ENCODE peak calls at places on chromosomes 2 and 18, in four cellular contexts. One of them, this sample, is unnamed.

GRCh38 chr18:79897940-79898625 is 53.4 kb downstream of the SLC66A2 start:
- DNase-seq in GM12878: no peak
- DNase-seq in K562: no peak
- DNase-seq in HepG2: no peak
- DNase-seq in this sample: no peak

GRCh38 chr2:18178736-18179349 is 300.4 kb downstream of the KCNS3 start:
- DNase-seq in GM12878: peak; percentile 13
- DNase-seq in K562: peak; percentile 56
- DNase-seq in HepG2: peak; percentile 28
- DNase-seq in this sample: peak; percentile 49

GRCh38 chr2:177767768-177768167 is 304.8 kb downstream of the PDE11A start:
- DNase-seq in HepG2: no peak
- DNase-seq in GM12878: no peak
- DNase-seq in K562: no peak
- DNase-seq in this sample: no peak

GRCh38 chr2:28366496-28367282 is 26.0 kb upstream of the FOSL2 start:
- DNase-seq in HepG2: no peak
- DNase-seq in K562: peak; percentile 91
- DNase-seq in GM12878: no peak
- DNase-seq in this sample: no peak

GRCh38 chr2:191045141-191045540 is 31.2 kb upstream of the STAT1 start:
- DNase-seq in GM12878: no peak
- DNase-seq in HepG2: no peak
- DNase-seq in K562: no peak
- DNase-seq in this sample: no peak

GRCh38 chr2:125444106-125444505 is 1211.9 kb upstream of the GYPC start:
- DNase-seq in HepG2: no peak
- DNase-seq in GM12878: no peak
- DNase-seq in K562: no peak
- DNase-seq in this sample: no peak

GRCh38 chr2:33529771-33530481 is 53.5 kb downstream of the RASGRP3 start:
- DNase-seq in HepG2: no peak
- DNase-seq in GM12878: peak; percentile 28
- DNase-seq in K562: peak; percentile 9
- DNase-seq in this sample: no peak

GRCh38 chr18:46289931-46290330 is 185.7 kb downstream of the HAUS1 start:
- DNase-seq in GM12878: no peak
- DNase-seq in HepG2: no peak
- DNase-seq in K562: no peak
- DNase-seq in this sample: no peak

GRCh38 chr2:230254152-230254881 is 28.8 kb downstream of the SP140 start:
- DNase-seq in K562: no peak
- DNase-seq in GM12878: no peak
- DNase-seq in HepG2: no peak
- DNase-seq in this sample: no peak

GRCh38 chr18:66872277-66872676 is 268.4 kb upstream of the CDH19 start:
- DNase-seq in K562: no peak
- DNase-seq in HepG2: no peak
- DNase-seq in GM12878: no peak
- DNase-seq in this sample: no peak

GRCh38 chr2:179686718-179687342 is 174.6 kb downstream of the ZNF385B start:
- DNase-seq in K562: no peak
- DNase-seq in GM12878: no peak
- DNase-seq in HepG2: no peak
- DNase-seq in this sample: no peak

GRCh38 chr2:88321614-88322248 is 130.8 kb downstream of the FOXI3 start:
- DNase-seq in HepG2: peak; percentile 65
- DNase-seq in GM12878: no peak
- DNase-seq in K562: no peak
- DNase-seq in this sample: no peak

GRCh38 chr18:48391863-48392262 is 17.3 kb downstream of the ZBTB7C start:
- DNase-seq in GM12878: no peak
- DNase-seq in K562: no peak
- DNase-seq in HepG2: no peak
- DNase-seq in this sample: no peak

GRCh38 chr2:70988151-70988550 is 6.5 kb downstream of the TEX261 start:
- DNase-seq in K562: no peak
- DNase-seq in GM12878: no peak
- DNase-seq in HepG2: no peak
- DNase-seq in this sample: no peak

GRCh38 chr2:195820373-195820772 is 163.3 kb downstream of the SLC39A10 start:
- DNase-seq in GM12878: no peak
- DNase-seq in K562: no peak
- DNase-seq in HepG2: no peak
- DNase-seq in this sample: no peak

DNA sequence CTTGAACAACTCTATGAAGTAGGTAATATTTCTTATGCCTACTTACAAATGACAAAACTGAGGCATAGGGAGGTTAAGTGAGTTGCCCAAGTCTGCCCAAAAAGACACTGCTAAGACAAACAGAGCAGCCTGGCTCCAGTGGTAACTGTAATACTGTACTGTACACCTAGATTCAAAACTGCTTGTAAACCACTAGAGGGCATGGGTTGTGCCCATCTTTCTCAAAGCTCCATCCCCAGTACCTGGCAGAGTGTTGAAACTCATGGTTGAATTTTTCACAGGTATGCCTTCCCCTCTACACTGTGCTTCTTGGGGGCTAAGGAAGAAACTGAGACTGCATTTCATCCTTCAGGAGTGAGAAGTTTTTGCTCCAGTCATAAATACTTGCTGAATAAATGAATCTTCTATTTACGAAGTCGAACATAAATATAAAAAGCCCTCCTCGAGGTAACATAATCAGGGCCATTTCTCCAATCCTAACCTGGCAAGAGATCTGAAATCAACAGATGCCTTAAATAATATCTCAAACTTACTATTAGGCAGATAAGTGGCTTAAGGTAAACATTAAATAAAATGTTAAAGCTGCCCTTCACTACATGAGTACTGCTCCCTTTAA is 2.0 kb downstream of the PPP4R1 start:
- DNase-seq in HepG2: peak; percentile 66
- DNase-seq in K562: peak; percentile 52
- DNase-seq in GM12878: no peak
- DNase-seq in this sample: no peak
- TF ChIP-seq ESRRA in HepG2: no peak
- TF ChIP-seq ESRRA in K562: no peak
- TF ChIP-seq ESRRA in GM12878: no peak
- TF ChIP-seq ESRRA in this sample: no peak

GRCh38 chr2:231682546-231683291 is 25.6 kb upstream of the PTMA start:
- DNase-seq in K562: no peak
- DNase-seq in HepG2: no peak
- DNase-seq in GM12878: no peak
- DNase-seq in this sample: no peak

GRCh38 chr2:231685349-231686191 is 22.8 kb upstream of the PTMA start:
- DNase-seq in K562: no peak
- DNase-seq in GM12878: no peak
- DNase-seq in HepG2: peak; percentile 61
- DNase-seq in this sample: peak; percentile 57

GRCh38 chr2:231684314-231685223 is 23.8 kb upstream of the PTMA start:
- DNase-seq in GM12878: no peak
- DNase-seq in K562: no peak
- DNase-seq in HepG2: no peak
- DNase-seq in this sample: no peak

GRCh38 chr2:231683292-231683898 is 24.9 kb upstream of the PTMA start:
- DNase-seq in K562: no peak
- DNase-seq in GM12878: no peak
- DNase-seq in HepG2: no peak
- DNase-seq in this sample: no peak

GRCh38 chr2:231683907-231684306 is 24.4 kb upstream of the PTMA start:
- DNase-seq in K562: no peak
- DNase-seq in HepG2: no peak
- DNase-seq in GM12878: no peak
- DNase-seq in this sample: no peak
- TF ChIP-seq CBFB in K562: no peak
- TF ChIP-seq CBFB in HepG2: no peak
- TF ChIP-seq CBFB in GM12878: no peak
- TF ChIP-seq CBFB in this sample: no peak

GRCh38 chr2:233108611-233109490 is 48.7 kb downstream of the INPP5D start:
- DNase-seq in HepG2: no peak
- DNase-seq in K562: no peak
- DNase-seq in GM12878: no peak
- DNase-seq in this sample: no peak
- TF ChIP-seq ESRRA in HepG2: no peak
- TF ChIP-seq ESRRA in K562: no peak
- TF ChIP-seq ESRRA in GM12878: no peak
- TF ChIP-seq ESRRA in this sample: no peak

GRCh38 chr2:40279001-40279400 is 172.9 kb downstream of the SLC8A1 start:
- DNase-seq in K562: no peak
- DNase-seq in HepG2: no peak
- DNase-seq in GM12878: no peak
- DNase-seq in this sample: no peak
- TF ChIP-seq CBFB in K562: no peak
- TF ChIP-seq CBFB in HepG2: no peak
- TF ChIP-seq CBFB in GM12878: no peak
- TF ChIP-seq CBFB in this sample: no peak

This sample was measured in WTC11.